ENCODE peak calls at places on chromosomes 5 and 9, in five cellular contexts. M is GM12892, X is GM12878, P is GM12891, I is SK-N-SH. L is an unnamed sample.

GRCh38 chr5:95891499-95891898 is 69.0 kb upstream of the GLRX start:
- DNase-seq in P (no peak), X (no peak), M (no peak), I (no peak), L (no peak)

GRCh38 chr5:136036293-136036911 is 7.6 kb downstream of the TGFBI start:
- DNase-seq in M (no peak), I (no peak), X (no peak), P (no peak), L (no peak)

GRCh38 chr9:121851641-121852091 is 200.2 kb downstream of the DAB2IP start:
- DNase-seq in I (no peak), X (no peak), M (no peak), P (no peak), L (no peak)

GRCh38 chr5:6302684-6303083 is 75.7 kb downstream of the MED10 start:
- DNase-seq in M (no peak), X (no peak), I (no peak), P (no peak), L (no peak)

GRCh38 chr5:83306572-83307241 is 164.8 kb upstream of the VCAN start:
- DNase-seq in P (peak; percentile 26), X (peak; percentile 84), I (no peak), M (peak; percentile 23), L (no peak)

GRCh38 chr9:130607640-130608420 is 28.5 kb downstream of the FUBP3 start:
- DNase-seq in I (no peak), M (no peak), X (no peak), P (no peak), L (no peak)

GRCh38 chr9:5582835-5583195 is 46.1 kb upstream of the RIC1 start:
- DNase-seq in P (no peak), M (no peak), I (no peak), X (peak; percentile 91), L (no peak)

GRCh38 chr5:39732166-39732565 is 307.4 kb upstream of the DAB2 start:
- DNase-seq in P (no peak), M (no peak), X (no peak), I (no peak), L (no peak)

GRCh38 chr9:113573303-113573958 is 109.9 kb downstream of the RGS3 start:
- DNase-seq in I (no peak), M (no peak), P (no peak), X (no peak), L (no peak)

GRCh38 chr5:76527685-76528161 is 95.5 kb downstream of the F2RL2 start:
- DNase-seq in P (no peak), M (no peak), X (no peak), I (no peak), L (no peak)

GRCh38 chr9:106771618-106772017 is 91.3 kb upstream of the ZNF462 start:
- DNase-seq in M (no peak), P (no peak), I (no peak), X (no peak), L (no peak)

GRCh38 chr5:75721573-75721972 is 4.3 kb upstream of the POC5 start:
- DNase-seq in X (no peak), P (no peak), I (no peak), M (no peak), L (no peak)

DNA sequence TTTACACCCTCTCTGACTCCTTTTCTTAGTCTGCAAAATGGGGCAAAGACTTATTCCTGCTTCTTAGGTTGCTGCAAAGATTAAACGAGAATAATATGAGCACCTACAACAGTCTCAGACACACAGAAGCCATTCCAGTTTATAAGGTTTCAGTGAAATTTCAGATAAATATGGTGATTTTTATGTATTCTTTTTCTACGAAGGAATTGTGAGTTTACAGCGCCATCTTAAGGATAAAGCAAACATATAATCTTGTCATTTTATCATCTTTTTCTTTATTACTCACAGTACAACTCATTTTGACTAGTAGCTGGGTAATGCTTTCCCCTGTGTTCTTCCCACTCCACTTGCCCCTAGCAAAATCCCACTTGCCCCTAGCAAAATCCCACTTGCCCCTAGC is 29.2 kb upstream of the SMC5 start:
- DNase-seq in P (no peak), I (no peak), X (no peak), M (no peak), L (no peak)
- TF ChIP-seq TAF1 in P (no peak), I (no peak), X (no peak), M (no peak), L (no peak)

DNA sequence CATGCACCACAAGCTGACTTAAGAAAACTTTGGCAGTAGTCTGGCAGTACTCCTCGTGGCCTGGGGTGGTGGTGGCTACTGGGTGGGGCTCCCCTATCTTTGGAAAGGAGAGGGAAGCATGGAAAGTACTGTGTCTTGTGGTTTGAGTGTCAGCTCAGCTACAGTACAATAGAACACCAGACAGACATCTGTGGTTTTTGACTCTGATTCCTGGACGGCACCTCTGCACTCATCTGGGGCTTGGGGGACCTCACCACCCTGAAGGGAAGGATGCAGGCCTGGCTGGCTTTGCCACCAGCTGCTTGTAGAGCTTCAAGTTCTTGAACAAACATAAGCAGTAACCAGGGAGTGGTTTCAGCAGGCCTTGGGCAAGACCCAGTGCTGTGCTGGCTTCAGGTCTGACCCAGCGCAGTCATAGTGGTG is 40.6 kb downstream of the TNFSF8 start:
- DNase-seq in P (no peak), X (no peak), M (no peak), I (no peak), L (no peak)
- TF ChIP-seq TAF1 in P (no peak), X (no peak), M (no peak), I (no peak), L (no peak)

GRCh38 chr5:168023190-168023589 is 268.3 kb upstream of the WWC1 start:
- DNase-seq in P (no peak), X (no peak), I (peak; percentile 87), M (no peak), L (no peak)
- TF ChIP-seq TAF1 in P (no peak), X (no peak), I (no peak), M (no peak), L (no peak)

GRCh38 chr9:127527560-127528268 is 76.4 kb downstream of the LRSAM1 start:
- DNase-seq in X (no peak), M (no peak), P (no peak), I (no peak), L (no peak)

GRCh38 chr9:127523312-127523851 is 72.1 kb downstream of the LRSAM1 start:
- DNase-seq in M (no peak), P (no peak), I (peak; percentile 68), X (no peak), L (peak; percentile 75)

GRCh38 chr9:127526655-127527559 is 75.6 kb downstream of the LRSAM1 start:
- DNase-seq in I (no peak), X (no peak), P (no peak), M (no peak), L (no peak)

GRCh38 chr9:127524373-127524772 is 73.1 kb downstream of the LRSAM1 start:
- DNase-seq in I (no peak), X (no peak), M (no peak), P (no peak), L (no peak)

DNA sequence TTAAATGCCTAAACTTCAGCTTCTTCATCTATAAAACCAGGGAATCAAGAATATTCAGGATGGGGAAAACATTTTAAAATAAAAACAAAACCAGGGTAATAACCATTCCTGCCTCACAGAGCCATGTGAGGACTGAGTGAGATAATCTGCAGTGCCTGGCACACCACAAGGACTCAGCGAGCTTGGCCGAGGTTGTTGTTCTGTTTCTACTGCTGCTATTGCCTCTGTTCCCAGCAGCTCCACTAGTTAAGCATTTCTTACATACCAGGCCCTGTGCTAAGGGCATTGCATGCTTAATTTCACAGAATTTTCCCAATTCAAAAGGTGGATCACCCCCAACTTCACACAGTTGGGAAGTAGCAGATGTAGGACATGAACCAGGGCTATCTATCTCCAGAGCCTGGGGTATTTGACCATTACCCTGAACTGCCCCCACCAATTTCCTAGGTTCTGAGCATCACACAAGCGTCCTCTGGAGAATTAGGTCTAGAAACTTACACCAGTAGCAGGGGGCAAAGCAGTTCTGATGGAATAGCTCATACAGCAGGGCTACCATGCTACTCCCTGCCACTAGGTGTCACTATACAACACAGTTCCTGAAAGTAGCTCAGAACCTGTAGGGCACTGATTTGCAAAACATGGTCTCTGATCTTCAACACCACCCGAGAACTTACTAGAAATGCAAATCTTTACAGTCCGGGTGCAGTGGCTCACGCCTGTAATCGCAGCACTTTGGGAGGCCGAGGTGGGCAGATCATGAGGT is 74.3 kb downstream of the LRSAM1 start:
- DNase-seq in X (no peak), P (no peak), M (no peak), I (no peak), L (peak; percentile 68)
- TF ChIP-seq TAF1 in X (no peak), P (no peak), M (no peak), I (no peak), L (no peak)

GRCh38 chr5:177983763-177984564 is 12.1 kb downstream of the PROP1 start:
- DNase-seq in X (no peak), M (no peak), I (no peak), P (no peak), L (no peak)

GRCh38 chr5:177980776-177981175 is 15.3 kb downstream of the PROP1 start:
- DNase-seq in P (no peak), M (no peak), X (no peak), I (no peak), L (no peak)

GRCh38 chr5:177981296-177982071 is 14.6 kb downstream of the PROP1 start:
- DNase-seq in X (no peak), I (no peak), P (no peak), M (no peak), L (no peak)

GRCh38 chr5:177982956-177983355 is 13.1 kb downstream of the PROP1 start:
- DNase-seq in I (no peak), M (no peak), P (no peak), X (no peak), L (no peak)

GRCh38 chr5:177982072-177982727 is 13.8 kb downstream of the PROP1 start:
- DNase-seq in M (no peak), I (peak; percentile 51), X (no peak), P (no peak), L (peak; percentile 41)
- TF ChIP-seq TAF1 in M (no peak), I (no peak), X (no peak), P (no peak), L (no peak)

GRCh38 chr9:78601957-78602565 is 305.1 kb downstream of the PSAT1 start:
- DNase-seq in P (no peak), X (no peak), M (no peak), I (peak; percentile 30), L (peak; percentile 17)
- TF ChIP-seq TAF1 in P (no peak), X (no peak), M (no peak), I (no peak), L (no peak)

DNA sequence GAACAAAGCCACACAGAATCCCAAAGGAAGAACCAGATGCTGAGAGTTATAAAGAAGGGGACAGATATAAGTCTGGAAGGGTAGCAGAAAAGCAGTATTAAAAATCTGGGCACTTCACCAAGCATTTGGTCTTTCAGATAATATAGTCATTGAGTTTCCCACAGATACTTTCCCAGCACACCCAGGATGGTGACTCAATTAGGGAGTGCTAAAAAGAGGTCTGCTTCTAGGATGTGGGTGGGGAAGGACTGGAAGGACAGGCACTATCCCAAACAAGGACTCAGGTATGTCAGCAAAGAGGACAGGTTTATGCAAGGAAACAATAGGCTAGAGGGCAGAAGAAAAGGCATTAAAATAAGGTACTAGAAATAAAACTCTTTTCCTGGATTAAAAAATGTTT is 59.3 kb downstream of the DIAPH1 start:
- DNase-seq in P (no peak), I (no peak), M (no peak), X (no peak), L (no peak)
- TF ChIP-seq TAF1 in P (no peak), I (no peak), M (no peak), X (no peak), L (no peak)

L was measured in K562.